ENCODE peak calls at places on chromosome X, in ten cellular contexts. H is transverse colon, D is stomach, U is GM12878, F is HepG2, O is HCT116, B is suprapubic skin, P is upper lobe of left lung, W is sigmoid colon, C is H1. S is an unnamed sample.

GRCh38 chrX:153814591-153815315 is 15.6 kb downstream of the PDZD4 start:
- DNase-seq in P (no peak), H (no peak), C (no peak), B (no peak), F (no peak), U (no peak), D (no peak), O (no peak), W (no peak), S (no peak)

GRCh38 chrX:47637546-47638195 is 7.9 kb upstream of the CFP start:
- DNase-seq in U (no peak), F (no peak), C (no peak), O (no peak), H (peak), B (no peak), D (peak), W (no peak), P (peak), S (no peak)

GRCh38 chrX:132986556-132986955 is 28.1 kb upstream of the HS6ST2 start:
- DNase-seq in W (no peak), P (no peak), D (no peak), O (no peak), C (no peak), U (no peak), B (no peak), H (no peak), F (no peak), S (no peak)

GRCh38 chrX:131139072-131139471 is 80.9 kb downstream of the ARHGAP36 start:
- DNase-seq in H (no peak), P (no peak), B (no peak), W (no peak), C (no peak), O (no peak), F (no peak), U (no peak), D (no peak), S (no peak)

GRCh38 chrX:105821471-105822081 is 763 bp upstream of the NRK start:
- DNase-seq in P (peak), B (no peak), D (no peak), O (no peak), F (no peak), H (peak), U (no peak), C (no peak), W (peak), S (no peak)

GRCh38 chrX:19747672-19748610 is 139.5 kb downstream of the SH3KBP1 start:
- DNase-seq in P (peak), B (no peak), C (no peak), O (no peak), D (no peak), H (peak), W (peak), U (no peak), F (no peak), S (no peak)

GRCh38 chrX:46059316-46059715 is 485.9 kb downstream of the ZNF674 start:
- DNase-seq in H (no peak), O (no peak), F (no peak), B (no peak), W (no peak), P (no peak), D (no peak), C (no peak), U (no peak), S (no peak)

GRCh38 chrX:101229155-101229554 is 9.6 kb downstream of the DRP2 start:
- DNase-seq in C (no peak), D (no peak), P (no peak), H (no peak), B (no peak), W (no peak), U (no peak), O (no peak), F (no peak), S (no peak)

GRCh38 chrX:96182366-96182765 is 502.3 kb upstream of the DIAPH2 start:
- DNase-seq in W (no peak), B (no peak), F (peak), U (no peak), H (peak), O (no peak), D (no peak), C (no peak), P (no peak), S (no peak)

GRCh38 chrX:1448793-1449580 is 3.7 kb downstream of the ASMTL start:
- DNase-seq in U (no peak), O (no peak), H (no peak), P (peak), F (no peak), C (no peak), D (no peak), B (peak), W (peak), S (peak)

GRCh38 chrX:52359614-52360232 is 9.1 kb upstream of the XAGE2 start:
- DNase-seq in U (no peak), H (no peak), F (no peak), D (no peak), W (no peak), B (no peak), P (no peak), O (no peak), C (no peak), S (no peak)

GRCh38 chrX:45524805-45525204 is 324.1 kb upstream of the DIPK2B start:
- DNase-seq in D (no peak), C (no peak), H (no peak), W (no peak), B (no peak), U (no peak), F (no peak), P (no peak), O (no peak), S (no peak)

GRCh38 chrX:13396887-13397286 is 77.0 kb upstream of the ATXN3L start:
- DNase-seq in W (no peak), H (no peak), C (no peak), U (no peak), D (no peak), O (no peak), P (no peak), B (no peak), F (no peak), S (no peak)

GRCh38 chrX:129462707-129463106 is 60.6 kb downstream of the SMARCA1 start:
- DNase-seq in P (no peak), C (no peak), W (no peak), H (no peak), O (no peak), U (no peak), B (no peak), D (no peak), F (no peak), S (no peak)

GRCh38 chrX:148361641-148362040 is 138.8 kb upstream of the AFF2 start:
- DNase-seq in F (no peak), O (no peak), B (no peak), U (no peak), D (no peak), P (no peak), C (no peak), H (no peak), W (no peak), S (no peak)

GRCh38 chrX:25433307-25433706 is 417.5 kb upstream of the ARX start:
- DNase-seq in P (no peak), F (no peak), O (no peak), H (no peak), D (no peak), B (no peak), U (no peak), W (no peak), C (no peak), S (no peak)

GRCh38 chrX:148310402-148311200 is 189.8 kb upstream of the AFF2 start:
- DNase-seq in B (no peak), W (no peak), H (no peak), C (no peak), P (no peak), U (peak), F (no peak), D (no peak), O (no peak), S (no peak)

GRCh38 chrX:37844622-37845021 is 2.7 kb downstream of the DYNLT3 start:
- DNase-seq in F (no peak), W (no peak), P (no peak), C (no peak), O (no peak), D (no peak), B (no peak), H (no peak), U (no peak), S (no peak)
- TF ChIP-seq POLR2A in F (no peak), W (no peak), P (no peak), C (no peak), O (no peak), D (no peak), B (no peak), H (no peak), U (no peak), S (no peak)

GRCh38 chrX:118519411-118520205 is 24.0 kb downstream of the DOCK11 start:
- DNase-seq in U (no peak), P (no peak), B (no peak), F (no peak), W (no peak), H (no peak), D (no peak), C (no peak), O (no peak), S (no peak)

GRCh38 chrX:118520206-118520857 is 24.7 kb downstream of the DOCK11 start:
- DNase-seq in W (no peak), H (no peak), B (no peak), C (no peak), D (no peak), F (no peak), U (no peak), P (no peak), O (no peak), S (no peak)

GRCh38 chrX:118521435-118521834 is 25.8 kb downstream of the DOCK11 start:
- DNase-seq in D (no peak), F (no peak), B (no peak), O (no peak), H (no peak), P (no peak), C (no peak), W (no peak), U (no peak), S (no peak)

GRCh38 chrX:118522230-118522926 is 26.8 kb downstream of the DOCK11 start:
- DNase-seq in B (no peak), P (no peak), D (no peak), F (no peak), W (no peak), C (no peak), U (no peak), H (no peak), O (no peak), S (no peak)

GRCh38 chrX:118520858-118521206 is 25.2 kb downstream of the DOCK11 start:
- DNase-seq in B (no peak), P (no peak), D (no peak), H (no peak), F (no peak), U (no peak), W (no peak), C (no peak), O (no peak), S (no peak)
- TF ChIP-seq POLR2AphosphoS5 in B (no peak), P (no peak), D (no peak), H (no peak), F (no peak), U (no peak), W (no peak), C (no peak), O (no peak), S (no peak)

DNA sequence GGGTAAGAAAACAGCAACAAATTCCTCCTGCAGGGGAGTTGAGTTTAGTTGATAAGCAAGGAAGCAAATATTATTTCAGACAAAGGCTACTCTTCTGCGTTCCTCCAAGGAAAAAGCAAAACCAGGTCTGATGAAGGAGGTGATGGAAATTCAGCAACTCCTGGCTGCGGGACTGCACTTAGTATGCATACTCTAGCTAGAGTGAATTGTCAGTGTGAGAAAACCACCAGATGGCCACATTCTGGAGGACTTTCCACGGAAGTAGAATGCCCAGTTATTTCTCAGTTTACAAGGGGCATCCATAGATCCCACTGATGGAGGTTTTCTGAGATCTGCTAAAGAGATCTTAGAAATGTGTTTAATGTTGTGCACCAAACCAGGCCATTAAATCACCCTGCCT is 338.5 kb upstream of the PUDP start:
- DNase-seq in U (no peak), P (no peak), F (no peak), D (no peak), W (no peak), O (no peak), B (no peak), H (no peak), C (no peak), S (no peak)
- TF ChIP-seq CTCF in U (no peak), P (no peak), F (no peak), D (no peak), W (no peak), O (no peak), B (no peak), H (no peak), C (no peak), S (no peak)

GRCh38 chrX:15366507-15367352 is 17.5 kb downstream of the VEGFD start:
- DNase-seq in C (no peak), W (no peak), U (no peak), B (no peak), H (no peak), P (no peak), O (no peak), D (no peak), F (no peak), S (no peak)
- TF ChIP-seq POLR2A in C (no peak), W (no peak), U (no peak), B (no peak), H (no peak), P (no peak), O (no peak), D (no peak), F (no peak), S (no peak)

GRCh38 chrX:134776844-134777370 is 118.6 kb upstream of the PLAC1 start:
- DNase-seq in F (no peak), B (no peak), D (no peak), W (no peak), U (no peak), H (no peak), C (no peak), O (no peak), P (no peak), S (no peak)
- TF ChIP-seq POLR2AphosphoS5 in F (no peak), B (no peak), D (no peak), W (no peak), U (no peak), H (no peak), C (no peak), O (no peak), P (no peak), S (no peak)

GRCh38 chrX:275476-275966 is 5.7 kb upstream of the PLCXD1 start:
- DNase-seq in O (no peak), W (no peak), H (no peak), C (no peak), B (peak), D (no peak), P (no peak), U (no peak), F (no peak), S (no peak)

GRCh38 chrX:270848-271367 is 10.3 kb upstream of the PLCXD1 start:
- DNase-seq in O (no peak), W (peak), F (no peak), P (peak), H (no peak), C (no peak), U (no peak), D (peak), B (peak), S (no peak)

GRCh38 chrX:276588-277171 is 4.5 kb upstream of the PLCXD1 start:
- DNase-seq in B (peak), D (peak), C (no peak), O (no peak), H (peak), U (no peak), P (peak), F (no peak), W (peak), S (peak)

GRCh38 chrX:274904-275475 is 6.2 kb upstream of the PLCXD1 start:
- DNase-seq in O (no peak), P (peak), C (no peak), B (peak), U (no peak), D (peak), W (no peak), H (peak), F (peak), S (no peak)

GRCh38 chrX:275967-276587 is 5.1 kb upstream of the PLCXD1 start:
- DNase-seq in D (peak), H (peak), W (peak), P (peak), B (peak), C (no peak), F (peak), O (peak), U (no peak), S (peak)
- TF ChIP-seq CTCF in D (no peak), H (peak), W (no peak), P (no peak), B (no peak), C (no peak), F (peak), O (no peak), U (no peak), S (no peak)

GRCh38 chrX:54043084-54043483 is 1.2 kb downstream of the PHF8 start:
- DNase-seq in H (no peak), W (no peak), C (no peak), O (no peak), U (no peak), P (no peak), B (no peak), F (no peak), D (no peak), S (no peak)

GRCh38 chrX:54045563-54046228 is 1.4 kb upstream of the PHF8 start:
- DNase-seq in P (no peak), O (no peak), B (no peak), W (no peak), D (no peak), H (no peak), U (no peak), C (no peak), F (peak), S (no peak)

GRCh38 chrX:54044126-54044876 is at the start of gene PHF8:
- DNase-seq in D (peak), P (peak), O (peak), B (peak), U (peak), F (peak), W (peak), H (peak), C (peak), S (peak)

GRCh38 chrX:54043696-54044125 is 562 bp downstream of the PHF8 start:
- DNase-seq in O (no peak), H (peak), B (no peak), C (no peak), P (peak), F (no peak), U (no peak), W (no peak), D (peak), S (peak)

DNA sequence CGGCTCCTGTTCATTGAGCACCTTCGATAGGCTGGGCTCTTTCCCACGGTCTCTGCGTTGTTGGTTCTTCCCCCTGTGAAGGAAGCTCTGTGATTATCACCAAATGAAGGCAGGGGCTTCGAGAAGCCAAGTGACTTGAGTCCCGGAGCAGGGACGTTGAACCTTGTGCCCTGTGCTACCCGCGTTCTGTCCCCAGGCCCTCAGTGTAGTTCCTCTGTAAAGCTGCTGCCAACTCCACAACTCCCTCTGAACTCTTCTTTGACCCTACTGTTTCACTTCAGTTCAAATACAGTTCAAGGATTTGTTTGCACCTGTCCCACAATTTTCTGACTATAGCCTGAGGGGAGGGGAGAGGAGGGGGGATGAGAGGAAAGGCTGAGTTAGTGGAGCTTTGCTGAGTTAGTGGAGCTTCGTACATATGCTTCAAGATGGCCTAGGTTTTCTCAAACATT is 630 bp upstream of the PHF8 start:
- DNase-seq in P (no peak), C (no peak), B (no peak), H (no peak), F (peak), W (no peak), O (no peak), D (no peak), U (peak), S (no peak)
- TF ChIP-seq POLR2A in P (no peak), C (no peak), B (no peak), H (no peak), F (peak), W (no peak), O (no peak), D (no peak), U (peak), S (no peak)

DNA sequence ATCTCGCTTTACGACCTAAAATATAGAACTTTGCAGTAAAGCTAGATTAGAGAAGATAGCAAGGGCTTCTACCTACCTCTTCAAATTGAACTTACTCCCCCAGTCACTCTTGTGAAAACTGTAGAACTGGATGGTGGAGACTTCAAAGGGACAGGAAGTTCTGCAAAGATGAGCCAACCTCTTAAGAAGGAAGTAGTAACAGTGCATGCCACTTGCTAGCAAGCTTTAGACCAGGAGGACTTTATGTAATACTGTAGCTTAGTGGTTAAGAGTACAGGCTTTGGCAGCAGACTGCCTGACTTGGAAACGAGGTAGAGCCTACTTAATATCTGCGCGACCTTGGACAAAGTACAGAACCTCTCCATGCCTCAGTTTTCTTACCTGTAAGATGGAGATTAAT is 27.5 kb upstream of the VBP1 start:
- DNase-seq in P (no peak), U (no peak), W (no peak), C (no peak), F (no peak), O (no peak), H (no peak), B (no peak), D (no peak), S (no peak)
- TF ChIP-seq POLR2AphosphoS5 in P (no peak), U (no peak), W (no peak), C (no peak), F (no peak), O (no peak), H (no peak), B (no peak), D (no peak), S (no peak)